ENCODE peak calls at places on chromosomes 2 and 18, in seven cellular contexts. T is effector memory CD8-positive, alpha-beta T cell; O is A549; A is NCI-H1092 treated with DMSO at 0.1 percent for 48 hours; J is activated CD8-positive, alpha-beta T cell treated with anti-CD3 and anti-CD28 coated beads, Interleukin-2, amount 10 ng/mL, durations not matched to agents 7 days and 5 days; K is naive B cell; D is cardiac muscle cell. C is an unnamed sample.

GRCh38 chr2:165440367-165440766 is 29.1 kb upstream of the CSRNP3 start:
- DNase-seq in K (no peak), J (no peak), T (no peak), A (no peak), O (no peak), D (peak), C (peak)

GRCh38 chr18:73479472-73479871 is 611.7 kb upstream of the NETO1 start:
- DNase-seq in K (no peak), D (no peak), O (no peak), J (no peak), T (no peak), A (no peak), C (no peak)

GRCh38 chr2:132701810-132702209 is 31.8 kb upstream of the LYPD1 start:
- DNase-seq in K (no peak), T (no peak), O (no peak), D (no peak), A (no peak), J (no peak), C (no peak)

GRCh38 chr2:79801082-79801481 is 288.2 kb downstream of the CTNNA2 start:
- DNase-seq in J (no peak), T (no peak), K (no peak), O (no peak), D (no peak), A (no peak), C (no peak)

GRCh38 chr2:94956797-94957391 is 68.6 kb upstream of the MAL start:
- DNase-seq in O (peak), K (peak), J (peak), T (peak), D (peak), A (peak), C (no peak)

GRCh38 chr2:54566896-54567295 is 110.8 kb downstream of the SPTBN1 start:
- DNase-seq in D (no peak), J (no peak), K (no peak), T (no peak), O (no peak), A (no peak), C (no peak)

GRCh38 chr18:63890950-63891304 is 3.4 kb downstream of the SERPINB2 start:
- DNase-seq in J (no peak), T (no peak), A (peak), D (peak), O (peak), K (no peak), C (no peak)

GRCh38 chr2:235638541-235639192 is 144.8 kb downstream of the AGAP1 start:
- DNase-seq in D (no peak), O (no peak), A (no peak), T (no peak), J (no peak), K (no peak), C (no peak)

GRCh38 chr2:156087875-156088274 is 244.6 kb downstream of the NR4A2 start:
- DNase-seq in T (no peak), O (peak), D (peak), K (no peak), J (no peak), A (no peak), C (no peak)

C was measured in hepatocyte.